ENCODE peak calls at places on chromosomes 16 and 17, in six cellular contexts. One of them, this sample, is unnamed.

GRCh38 chr17:59329558-59330313 is 1.7 kb upstream of the YPEL2 start:
- DNase-seq in NCI-H1694 treated with DMSO at 0.1 percent for 48 hours: peak
- DNase-seq in stimulated activated effector memory CD8-positive, alpha-beta T cell treated with anti-CD3 and anti-CD28 coated beads, Interleukin-12 subunit alpha, Interleukin-12 subunit beta, amount 100 ng/mL, for 72 hours: peak
- DNase-seq in fibroblast of mammary gland: peak
- DNase-seq in naive B cell: peak
- DNase-seq in HCEC 1CT: peak
- DNase-seq in this sample: peak

GRCh38 chr16:66660422-66661209 is 35.9 kb downstream of the CMTM4 start:
- DNase-seq in HCEC 1CT: peak
- DNase-seq in stimulated activated effector memory CD8-positive, alpha-beta T cell treated with anti-CD3 and anti-CD28 coated beads, Interleukin-12 subunit alpha, Interleukin-12 subunit beta, amount 100 ng/mL, for 72 hours: no peak
- DNase-seq in naive B cell: no peak
- DNase-seq in NCI-H1694 treated with DMSO at 0.1 percent for 48 hours: peak
- DNase-seq in fibroblast of mammary gland: peak
- DNase-seq in this sample: no peak

GRCh38 chr17:78173025-78173715 is 4.8 kb downstream of the SYNGR2 start:
- DNase-seq in NCI-H1694 treated with DMSO at 0.1 percent for 48 hours: no peak
- DNase-seq in fibroblast of mammary gland: no peak
- DNase-seq in HCEC 1CT: no peak
- DNase-seq in stimulated activated effector memory CD8-positive, alpha-beta T cell treated with anti-CD3 and anti-CD28 coated beads, Interleukin-12 subunit alpha, Interleukin-12 subunit beta, amount 100 ng/mL, for 72 hours: no peak
- DNase-seq in naive B cell: peak
- DNase-seq in this sample: peak

GRCh38 chr17:2695243-2695960 is 16.2 kb downstream of the CLUH start:
- DNase-seq in fibroblast of mammary gland: no peak
- DNase-seq in stimulated activated effector memory CD8-positive, alpha-beta T cell treated with anti-CD3 and anti-CD28 coated beads, Interleukin-12 subunit alpha, Interleukin-12 subunit beta, amount 100 ng/mL, for 72 hours: no peak
- DNase-seq in naive B cell: no peak
- DNase-seq in NCI-H1694 treated with DMSO at 0.1 percent for 48 hours: no peak
- DNase-seq in HCEC 1CT: no peak
- DNase-seq in this sample: no peak

GRCh38 chr16:75108792-75109731 is 7.5 kb downstream of the LDHD start:
- DNase-seq in stimulated activated effector memory CD8-positive, alpha-beta T cell treated with anti-CD3 and anti-CD28 coated beads, Interleukin-12 subunit alpha, Interleukin-12 subunit beta, amount 100 ng/mL, for 72 hours: peak
- DNase-seq in NCI-H1694 treated with DMSO at 0.1 percent for 48 hours: peak
- DNase-seq in fibroblast of mammary gland: peak
- DNase-seq in naive B cell: peak
- DNase-seq in HCEC 1CT: peak
- DNase-seq in this sample: peak

GRCh38 chr16:27867122-27868110 is 196.1 kb downstream of the GSG1L start:
- DNase-seq in HCEC 1CT: peak
- DNase-seq in fibroblast of mammary gland: peak
- DNase-seq in NCI-H1694 treated with DMSO at 0.1 percent for 48 hours: no peak
- DNase-seq in naive B cell: no peak
- DNase-seq in stimulated activated effector memory CD8-positive, alpha-beta T cell treated with anti-CD3 and anti-CD28 coated beads, Interleukin-12 subunit alpha, Interleukin-12 subunit beta, amount 100 ng/mL, for 72 hours: peak
- DNase-seq in this sample: peak

GRCh38 chr17:80457236-80457856 is 19.1 kb downstream of the NPTX1 start:
- DNase-seq in stimulated activated effector memory CD8-positive, alpha-beta T cell treated with anti-CD3 and anti-CD28 coated beads, Interleukin-12 subunit alpha, Interleukin-12 subunit beta, amount 100 ng/mL, for 72 hours: no peak
- DNase-seq in naive B cell: no peak
- DNase-seq in NCI-H1694 treated with DMSO at 0.1 percent for 48 hours: no peak
- DNase-seq in fibroblast of mammary gland: no peak
- DNase-seq in HCEC 1CT: no peak
- DNase-seq in this sample: no peak

GRCh38 chr17:48037036-48037881 is at the start of gene COPZ2:
- DNase-seq in stimulated activated effector memory CD8-positive, alpha-beta T cell treated with anti-CD3 and anti-CD28 coated beads, Interleukin-12 subunit alpha, Interleukin-12 subunit beta, amount 100 ng/mL, for 72 hours: peak
- DNase-seq in HCEC 1CT: peak
- DNase-seq in naive B cell: peak
- DNase-seq in fibroblast of mammary gland: peak
- DNase-seq in NCI-H1694 treated with DMSO at 0.1 percent for 48 hours: no peak
- DNase-seq in this sample: peak

GRCh38 chr17:45325810-45326209 is 9.0 kb upstream of the MAP3K14 start:
- DNase-seq in stimulated activated effector memory CD8-positive, alpha-beta T cell treated with anti-CD3 and anti-CD28 coated beads, Interleukin-12 subunit alpha, Interleukin-12 subunit beta, amount 100 ng/mL, for 72 hours: no peak
- DNase-seq in naive B cell: no peak
- DNase-seq in HCEC 1CT: no peak
- DNase-seq in fibroblast of mammary gland: no peak
- DNase-seq in NCI-H1694 treated with DMSO at 0.1 percent for 48 hours: no peak
- DNase-seq in this sample: no peak

GRCh38 chr16:11248133-11248532 is 7.9 kb downstream of the SOCS1 start:
- DNase-seq in stimulated activated effector memory CD8-positive, alpha-beta T cell treated with anti-CD3 and anti-CD28 coated beads, Interleukin-12 subunit alpha, Interleukin-12 subunit beta, amount 100 ng/mL, for 72 hours: no peak
- DNase-seq in fibroblast of mammary gland: no peak
- DNase-seq in HCEC 1CT: no peak
- DNase-seq in naive B cell: no peak
- DNase-seq in NCI-H1694 treated with DMSO at 0.1 percent for 48 hours: peak
- DNase-seq in this sample: no peak

GRCh38 chr17:43736389-43736788 is 22.2 kb downstream of the SOST start:
- DNase-seq in stimulated activated effector memory CD8-positive, alpha-beta T cell treated with anti-CD3 and anti-CD28 coated beads, Interleukin-12 subunit alpha, Interleukin-12 subunit beta, amount 100 ng/mL, for 72 hours: no peak
- DNase-seq in HCEC 1CT: no peak
- DNase-seq in naive B cell: no peak
- DNase-seq in fibroblast of mammary gland: no peak
- DNase-seq in NCI-H1694 treated with DMSO at 0.1 percent for 48 hours: no peak
- DNase-seq in this sample: no peak

GRCh38 chr17:79843917-79844815 is 4.9 kb upstream of the CBX4 start:
- DNase-seq in fibroblast of mammary gland: peak
- DNase-seq in NCI-H1694 treated with DMSO at 0.1 percent for 48 hours: peak
- DNase-seq in stimulated activated effector memory CD8-positive, alpha-beta T cell treated with anti-CD3 and anti-CD28 coated beads, Interleukin-12 subunit alpha, Interleukin-12 subunit beta, amount 100 ng/mL, for 72 hours: no peak
- DNase-seq in naive B cell: peak
- DNase-seq in HCEC 1CT: peak
- DNase-seq in this sample: no peak

GRCh38 chr17:29169806-29170591 is 10.2 kb downstream of the MYO18A start:
- DNase-seq in stimulated activated effector memory CD8-positive, alpha-beta T cell treated with anti-CD3 and anti-CD28 coated beads, Interleukin-12 subunit alpha, Interleukin-12 subunit beta, amount 100 ng/mL, for 72 hours: no peak
- DNase-seq in NCI-H1694 treated with DMSO at 0.1 percent for 48 hours: no peak
- DNase-seq in naive B cell: no peak
- DNase-seq in fibroblast of mammary gland: no peak
- DNase-seq in HCEC 1CT: no peak
- DNase-seq in this sample: no peak

GRCh38 chr17:11986939-11987329 is 10.3 kb downstream of the ZNF18 start:
- DNase-seq in fibroblast of mammary gland: peak
- DNase-seq in NCI-H1694 treated with DMSO at 0.1 percent for 48 hours: peak
- DNase-seq in naive B cell: no peak
- DNase-seq in HCEC 1CT: peak
- DNase-seq in stimulated activated effector memory CD8-positive, alpha-beta T cell treated with anti-CD3 and anti-CD28 coated beads, Interleukin-12 subunit alpha, Interleukin-12 subunit beta, amount 100 ng/mL, for 72 hours: no peak
- DNase-seq in this sample: no peak

GRCh38 chr16:59042296-59042695 is 308.2 kb upstream of the GOT2 start:
- DNase-seq in HCEC 1CT: no peak
- DNase-seq in fibroblast of mammary gland: no peak
- DNase-seq in naive B cell: no peak
- DNase-seq in stimulated activated effector memory CD8-positive, alpha-beta T cell treated with anti-CD3 and anti-CD28 coated beads, Interleukin-12 subunit alpha, Interleukin-12 subunit beta, amount 100 ng/mL, for 72 hours: no peak
- DNase-seq in NCI-H1694 treated with DMSO at 0.1 percent for 48 hours: no peak
- DNase-seq in this sample: no peak